ENCODE peak calls at places on chromosomes 16 and 17, in five cellular contexts. G is neuronal stem cell, D is GM23248, B is GM23338, M is fibroblast of lung. Z is an unnamed sample.

GRCh38 chr17:36468903-36469635 is 17.4 kb upstream of the ZNHIT3 start:
- DNase-seq in G (no peak), D (no peak), B (no peak), M (no peak), Z (no peak)

GRCh38 chr17:34765291-34765690 is 185.9 kb downstream of the TMEM132E start:
- DNase-seq in G (no peak), D (no peak), B (no peak), M (no peak), Z (no peak)

GRCh38 chr17:78717431-78717980 is 64.6 kb downstream of the CYTH1 start:
- DNase-seq in G (no peak), D (peak), B (peak), M (peak), Z (no peak)

GRCh38 chr17:33811984-33812383 is 443.1 kb upstream of the CCL2 start:
- DNase-seq in G (no peak), D (no peak), B (no peak), M (no peak), Z (no peak)

GRCh38 chr17:77393274-77393600 is 252.5 kb downstream of the SEC14L1 start:
- DNase-seq in G (no peak), D (peak), B (no peak), M (no peak), Z (no peak)

GRCh38 chr17:76528156-76528527 is 9.4 kb downstream of the CYGB start:
- DNase-seq in G (no peak), D (no peak), B (no peak), M (no peak), Z (no peak)

GRCh38 chr16:10947211-10947787 is 2.9 kb downstream of the CLEC16A start:
- DNase-seq in G (no peak), D (no peak), B (no peak), M (no peak), Z (no peak)

GRCh38 chr17:54426287-54426886 is 474.3 kb upstream of the TOM1L1 start:
- DNase-seq in G (peak), D (peak), B (peak), M (no peak), Z (no peak)

GRCh38 chr16:9457215-9457614 is 365.8 kb downstream of the HAPSTR1 start:
- DNase-seq in G (no peak), D (no peak), B (no peak), M (no peak), Z (no peak)

GRCh38 chr17:80879723-80880649 is 111.7 kb upstream of the CHMP6 start:
- DNase-seq in G (no peak), D (no peak), B (no peak), M (no peak), Z (no peak)

GRCh38 chr16:2303923-2304322 is 36.0 kb upstream of the RNPS1 start:
- DNase-seq in G (no peak), D (no peak), B (no peak), M (no peak), Z (no peak)

GRCh38 chr17:80981062-80981902 is 10.4 kb upstream of the CHMP6 start:
- DNase-seq in G (peak), D (no peak), B (peak), M (no peak), Z (no peak)

GRCh38 chr17:78397681-78398101 is 19.2 kb downstream of the PGS1 start:
- DNase-seq in G (no peak), D (peak), B (no peak), M (peak), Z (no peak)

GRCh38 chr17:12928736-12929135 is 89.1 kb downstream of the ELAC2 start:
- DNase-seq in G (no peak), D (peak), B (peak), M (peak), Z (no peak)

GRCh38 chr17:49850772-49851386 is 3.0 kb upstream of the TAC4 start:
- DNase-seq in G (no peak), D (peak), B (peak), M (no peak), Z (no peak)

GRCh38 chr16:2515180-2515803 is 1.5 kb downstream of the ATP6V0C start:
- DNase-seq in G (no peak), D (peak), B (no peak), M (no peak), Z (no peak)

GRCh38 chr17:69222707-69223106 is 5.9 kb downstream of the ABCA10 start:
- DNase-seq in G (no peak), D (no peak), B (no peak), M (no peak), Z (no peak)

GRCh38 chr17:38871247-38871991 is 1.6 kb downstream of the LASP1 start:
- DNase-seq in G (no peak), D (peak), B (peak), M (peak), Z (no peak)

GRCh38 chr17:82302991-82303943 is 14.1 kb downstream of the CD7 start:
- DNase-seq in G (no peak), D (no peak), B (no peak), M (no peak), Z (no peak)

GRCh38 chr16:81487301-81487720 is 42.7 kb downstream of the CMIP start:
- DNase-seq in G (no peak), D (peak), B (no peak), M (peak), Z (no peak)
- H2AFZ ChIP-seq in G (no peak), D (no peak), B (no peak), M (no peak), Z (no peak)

DNA sequence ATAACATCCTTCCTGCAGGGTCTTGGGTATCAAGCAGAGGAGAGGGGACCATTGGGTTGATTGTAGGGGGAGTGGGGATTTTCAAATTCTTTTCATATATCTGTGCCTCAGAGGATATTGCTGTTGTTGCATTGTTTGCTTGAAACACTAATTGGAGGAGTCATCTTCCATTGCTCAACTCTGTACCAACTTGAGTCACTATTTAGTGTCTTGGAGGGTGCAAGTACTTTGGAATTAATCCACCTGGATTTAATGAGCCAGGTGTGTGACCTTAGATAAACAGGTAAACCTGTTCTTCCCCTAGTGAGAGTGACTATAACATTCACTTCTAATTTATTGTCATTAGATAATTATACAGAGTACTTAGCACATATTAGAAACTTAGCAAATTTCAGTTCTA is 151.3 kb upstream of the CNTNAP4 start:
- DNase-seq in G (no peak), D (no peak), B (no peak), M (no peak), Z (no peak)
- H2AFZ ChIP-seq in G (no peak), D (no peak), B (no peak), M (no peak), Z (no peak)

GRCh38 chr17:73592079-73592415 is 52.2 kb downstream of the SDK2 start:
- DNase-seq in G (no peak), D (no peak), B (no peak), M (no peak), Z (no peak)

GRCh38 chr17:73591278-73592078 is 52.8 kb downstream of the SDK2 start:
- DNase-seq in G (no peak), D (no peak), B (no peak), M (no peak), Z (no peak)

GRCh38 chr17:73593249-73593965 is 50.8 kb downstream of the SDK2 start:
- DNase-seq in G (no peak), D (no peak), B (no peak), M (no peak), Z (no peak)

GRCh38 chr17:73594025-73594424 is 50.2 kb downstream of the SDK2 start:
- DNase-seq in G (no peak), D (no peak), B (no peak), M (no peak), Z (no peak)

GRCh38 chr17:73592531-73592961 is 51.7 kb downstream of the SDK2 start:
- DNase-seq in G (no peak), D (no peak), B (no peak), M (no peak), Z (no peak)
- H2AFZ ChIP-seq in G (no peak), D (no peak), B (no peak), M (no peak), Z (no peak)

GRCh38 chr16:75787421-75787820 is 61.1 kb upstream of the CPHXL start:
- DNase-seq in G (no peak), D (no peak), B (no peak), M (no peak), Z (no peak)
- H2AFZ ChIP-seq in G (no peak), D (no peak), B (no peak), M (no peak), Z (no peak)

DNA sequence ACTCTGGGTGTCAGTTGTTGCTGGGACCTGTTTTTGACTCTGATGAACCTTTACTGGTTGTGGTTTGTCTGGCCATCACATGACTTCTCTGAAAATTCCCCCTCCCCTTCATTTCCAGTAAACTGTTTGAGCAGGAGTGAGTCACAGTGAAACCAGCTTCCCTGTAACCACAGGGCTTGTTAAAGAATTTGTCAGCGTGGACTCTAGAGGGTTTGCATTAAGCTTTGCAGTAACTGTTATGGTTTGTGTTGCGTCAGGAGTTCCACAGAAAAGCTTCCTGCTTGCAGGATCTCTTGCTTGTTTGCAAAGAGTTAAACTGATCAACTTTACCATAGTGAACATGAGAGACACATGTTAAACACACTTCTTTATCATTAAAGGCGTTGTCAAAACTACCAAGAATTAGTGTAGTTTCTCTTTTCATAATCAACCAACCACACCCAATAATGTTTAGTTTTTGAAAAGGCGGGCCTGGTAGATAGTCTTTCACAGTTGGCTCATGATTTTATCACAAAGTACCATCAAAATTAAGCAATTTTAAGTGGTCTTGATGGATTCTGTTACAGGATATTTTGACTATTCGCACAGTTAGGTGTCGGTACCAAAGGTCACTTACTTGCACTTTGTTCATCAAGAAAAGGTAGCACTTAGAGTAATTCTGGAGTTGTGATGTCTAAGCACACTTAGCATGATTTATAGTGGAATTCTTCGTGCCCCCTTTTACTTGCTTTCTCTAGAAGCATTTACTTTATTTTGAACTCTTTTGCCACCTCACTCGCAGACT is 79.3 kb downstream of the VMP1 start:
- DNase-seq in G (no peak), D (peak), B (peak), M (peak), Z (peak)
- H2AFZ ChIP-seq in G (peak), D (no peak), B (no peak), M (no peak), Z (no peak)

DNA sequence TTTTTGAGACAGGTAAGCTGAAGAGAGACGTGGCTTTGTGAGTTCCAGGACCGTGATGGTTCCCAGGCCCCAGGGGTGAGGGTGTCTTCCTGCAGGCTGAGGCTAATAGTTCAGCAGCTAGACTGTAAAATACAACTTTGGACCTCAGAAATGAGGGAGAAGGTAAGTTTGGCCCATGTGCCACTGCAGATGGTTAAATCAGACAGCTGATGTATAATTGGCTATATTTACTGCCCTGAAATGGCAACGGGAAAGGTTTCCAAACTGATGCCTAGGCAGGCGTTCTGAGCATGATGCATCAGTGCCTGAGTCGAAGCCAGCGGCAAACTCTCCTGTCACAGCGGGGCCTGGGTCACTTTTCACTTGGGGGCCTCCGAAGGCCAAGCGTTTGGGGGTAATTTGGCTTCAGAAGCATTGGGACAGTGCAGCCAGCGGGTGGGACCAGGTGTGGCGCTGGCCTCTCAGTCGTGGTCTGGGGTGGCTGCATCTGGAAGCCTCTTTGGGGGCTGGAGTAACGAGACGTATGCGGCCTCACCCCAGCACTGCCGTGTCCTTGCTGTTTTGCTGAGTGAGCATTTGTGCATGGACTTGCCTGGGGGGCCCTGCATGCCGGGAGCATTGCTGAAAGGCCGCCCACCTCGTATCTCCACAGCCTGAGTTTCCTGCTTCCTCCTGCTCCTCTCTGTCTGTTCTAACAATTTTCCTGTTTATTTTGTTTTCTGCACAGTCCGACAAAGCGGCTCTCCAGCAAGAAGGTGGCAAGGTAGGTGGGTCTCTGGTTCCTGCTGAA is 31.2 kb upstream of the CAPN15 start:
- DNase-seq in G (no peak), D (no peak), B (no peak), M (no peak), Z (no peak)
- H2AFZ ChIP-seq in G (no peak), D (no peak), B (no peak), M (no peak), Z (no peak)

GRCh38 chr16:31474173-31474714 is 2.3 kb downstream of the TGFB1I1 start:
- DNase-seq in G (no peak), D (peak), B (no peak), M (peak), Z (no peak)
- H2AFZ ChIP-seq in G (no peak), D (no peak), B (no peak), M (no peak), Z (no peak)

DNA sequence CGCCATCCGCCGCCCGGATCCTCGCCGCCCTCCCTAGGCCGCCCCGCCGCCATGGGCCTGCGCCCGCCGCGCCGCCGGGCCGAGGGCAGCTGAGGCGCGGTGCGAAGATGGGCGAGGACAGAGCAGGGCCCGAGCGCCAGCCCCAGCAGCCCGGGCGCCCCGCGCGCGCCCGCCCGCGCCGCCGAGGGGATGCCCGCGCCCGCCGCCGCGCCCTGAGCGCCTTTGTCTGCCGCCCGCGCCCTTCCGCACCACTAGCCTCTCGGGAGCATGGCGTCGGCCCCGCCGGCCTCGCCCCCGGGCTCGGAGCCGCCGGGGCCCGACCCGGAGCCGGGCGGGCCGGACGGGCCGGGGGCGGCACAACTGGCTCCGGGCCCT is 278 bp downstream of the RAB11FIP3 start:
- DNase-seq in G (no peak), D (peak), B (peak), M (no peak), Z (no peak)
- H2AFZ ChIP-seq in G (peak), D (peak), B (no peak), M (no peak), Z (no peak)

GRCh38 chr16:27867122-27868110 is 196.1 kb downstream of the GSG1L start:
- DNase-seq in G (peak), D (peak), B (peak), M (peak), Z (peak)
- H2AFZ ChIP-seq in G (peak), D (peak), B (peak), M (no peak), Z (no peak)